ENCODE peak calls at places on chromosomes 5 and 9, in five cellular contexts. R, A, D, K and S are unnamed samples. For H3K4me1, the result is how much of the 10 kb centered on the place peaks cover.

GRCh38 chr5:141734501-141735231 is 52.6 kb upstream of the ARAP3 start:
- DNase-seq in R (peak), A (peak), D (peak), K (no peak), S (no peak)

GRCh38 chr5:174596429-174596828 is 128.0 kb upstream of the MSX2 start:
- DNase-seq in R (no peak), A (peak), D (no peak), K (no peak), S (no peak)

GRCh38 chr5:149053027-149053705 is 9.7 kb downstream of the SH3TC2 start:
- DNase-seq in R (no peak), A (peak), D (no peak), K (no peak), S (no peak)

GRCh38 chr5:169814045-169814444 is 166.2 kb downstream of the INSYN2B start:
- DNase-seq in R (no peak), A (peak), D (no peak), K (no peak), S (no peak)

GRCh38 chr9:124747065-124747464 is 24.0 kb downstream of the NR6A1 start:
- DNase-seq in R (no peak), A (no peak), D (no peak), K (no peak), S (no peak)

GRCh38 chr5:113345261-113345940 is 89.4 kb downstream of the TSSK1B start:
- DNase-seq in R (no peak), A (peak), D (no peak), K (no peak), S (no peak)

GRCh38 chr5:77770293-77771005 is 5.7 kb downstream of the TBCA start:
- DNase-seq in R (no peak), A (no peak), D (no peak), K (no peak), S (no peak)

GRCh38 chr5:36710039-36710438 is 103.6 kb downstream of the SLC1A3 start:
- DNase-seq in R (no peak), A (no peak), D (no peak), K (no peak), S (no peak)

GRCh38 chr5:95955996-95956899 is 5.4 kb downstream of the ELL2 start:
- DNase-seq in R (no peak), A (peak), D (no peak), K (no peak), S (no peak)

GRCh38 chr5:138869763-138870500 is 5.2 kb downstream of the LRRTM2 start:
- DNase-seq in R (no peak), A (peak), D (no peak), K (no peak), S (no peak)

GRCh38 chr9:109301012-109301411 is 19.8 kb downstream of the EPB41L4B start:
- DNase-seq in R (no peak), A (no peak), D (no peak), K (no peak), S (no peak)

GRCh38 chr9:110156902-110157301 is 51.1 kb downstream of the C9orf152 start:
- DNase-seq in R (no peak), A (peak), D (peak), K (no peak), S (no peak)

GRCh38 chr9:127850286-127850830 is 4.1 kb downstream of the ENG start:
- DNase-seq in R (no peak), A (no peak), D (no peak), K (no peak), S (no peak)

GRCh38 chr5:68251386-68251785 is 35.8 kb downstream of the PIK3R1 start:
- DNase-seq in R (no peak), A (no peak), D (no peak), K (no peak), S (no peak)

GRCh38 chr9:27276182-27277030 is 20.5 kb downstream of the EQTN start:
- DNase-seq in R (peak), A (peak), D (peak), K (no peak), S (no peak)

GRCh38 chr5:149381986-149382338 is 2.9 kb upstream of the IL17B start:
- DNase-seq in R (peak), A (peak), D (peak), K (peak), S (peak)

GRCh38 chr5:14167211-14167845 is 24.2 kb downstream of the TRIO start:
- DNase-seq in R (peak), A (peak), D (no peak), K (no peak), S (no peak)

GRCh38 chr5:160197341-160198147 is 31.8 kb upstream of the FABP6 start:
- DNase-seq in R (no peak), A (peak), D (no peak), K (no peak), S (no peak)

GRCh38 chr9:110351009-110351467 is 13.4 kb upstream of the TXNDC8 start:
- DNase-seq in R (peak), A (peak), D (no peak), K (no peak), S (no peak)

GRCh38 chr5:122192883-122193496 is 63.6 kb downstream of the ZNF474 start:
- DNase-seq in R (peak), A (peak), D (peak), K (no peak), S (no peak)

GRCh38 chr9:34512131-34513078 is 10.4 kb downstream of the ENHO start:
- DNase-seq in R (no peak), A (no peak), D (no peak), K (no peak), S (no peak)

GRCh38 chr9:117044241-117044640 is 357.1 kb downstream of the TRIM32 start:
- DNase-seq in R (no peak), A (no peak), D (no peak), K (no peak), S (no peak)
- H3K27ac ChIP-seq in R (no peak), A (no peak), D (no peak), K (no peak), S (no peak)

DNA sequence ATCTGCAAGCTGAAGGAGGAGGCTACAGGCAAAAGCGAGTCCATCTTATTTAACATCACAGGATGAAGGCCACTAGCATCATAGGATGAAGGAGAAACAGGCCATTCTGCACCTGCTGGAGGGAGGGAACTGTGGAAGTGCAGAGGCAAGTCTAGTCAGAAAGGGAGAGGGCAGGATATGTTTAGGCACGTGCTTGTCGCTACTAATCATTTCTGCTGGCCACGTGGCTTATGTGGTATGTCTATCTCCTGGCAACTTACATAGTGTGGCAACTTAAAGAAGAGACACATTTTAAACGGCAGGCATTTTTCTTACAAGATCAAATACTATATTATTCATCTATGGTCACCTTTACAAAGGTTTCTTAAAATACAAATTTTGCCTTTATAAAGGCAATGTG is 74.0 kb downstream of the GNAQ start:
- DNase-seq in R (no peak), A (no peak), D (no peak), K (no peak), S (no peak)
- H3K4me1 ChIP-seq in R (under half), A (under half), D (under half), K (under half), S (half or more)

GRCh38 chr5:9094582-9094981 is 451.3 kb downstream of the SEMA5A start:
- DNase-seq in R (no peak), A (no peak), D (no peak), K (no peak), S (no peak)

GRCh38 chr5:9104576-9105339 is 441.1 kb downstream of the SEMA5A start:
- DNase-seq in R (no peak), A (peak), D (no peak), K (no peak), S (no peak)

GRCh38 chr5:9098990-9099389 is 446.9 kb downstream of the SEMA5A start:
- DNase-seq in R (no peak), A (no peak), D (no peak), K (no peak), S (no peak)

GRCh38 chr5:9099681-9100080 is 446.2 kb downstream of the SEMA5A start:
- DNase-seq in R (no peak), A (no peak), D (no peak), K (no peak), S (no peak)
- TF ChIP-seq CTCF in R (no peak), A (no peak), D (no peak), K (no peak), S (no peak)

GRCh38 chr9:113221800-113222481 is 597 bp downstream of the SLC31A1 start:
- DNase-seq in R (no peak), A (no peak), D (peak), K (no peak), S (no peak)
- H3K27ac ChIP-seq in R (peak), A (peak), D (no peak), K (peak), S (peak)

DNA sequence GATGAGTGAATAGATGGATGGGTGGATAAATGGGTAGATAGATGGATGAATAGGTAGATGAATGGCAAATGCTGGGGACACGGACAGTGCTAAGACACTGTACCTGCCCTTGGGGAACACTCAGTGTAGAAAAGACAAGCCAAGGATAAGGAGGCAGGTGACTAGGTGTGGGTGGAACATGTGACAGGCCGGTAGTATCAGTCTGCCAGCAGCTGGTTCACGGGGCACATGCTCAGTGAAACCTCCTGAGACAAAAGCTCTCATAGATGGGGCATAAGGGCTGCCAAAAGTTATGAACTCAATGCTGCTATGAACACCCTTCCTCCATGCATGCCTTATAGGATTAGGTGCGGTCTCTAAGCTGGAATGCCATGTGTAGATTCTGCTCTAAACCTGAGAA is 71.0 kb downstream of the C5orf15 start:
- DNase-seq in R (no peak), A (no peak), D (no peak), K (no peak), S (no peak)
- H3K4me1 ChIP-seq in R (under half), A (under half), D (under half), K (under half), S (under half)

DNA sequence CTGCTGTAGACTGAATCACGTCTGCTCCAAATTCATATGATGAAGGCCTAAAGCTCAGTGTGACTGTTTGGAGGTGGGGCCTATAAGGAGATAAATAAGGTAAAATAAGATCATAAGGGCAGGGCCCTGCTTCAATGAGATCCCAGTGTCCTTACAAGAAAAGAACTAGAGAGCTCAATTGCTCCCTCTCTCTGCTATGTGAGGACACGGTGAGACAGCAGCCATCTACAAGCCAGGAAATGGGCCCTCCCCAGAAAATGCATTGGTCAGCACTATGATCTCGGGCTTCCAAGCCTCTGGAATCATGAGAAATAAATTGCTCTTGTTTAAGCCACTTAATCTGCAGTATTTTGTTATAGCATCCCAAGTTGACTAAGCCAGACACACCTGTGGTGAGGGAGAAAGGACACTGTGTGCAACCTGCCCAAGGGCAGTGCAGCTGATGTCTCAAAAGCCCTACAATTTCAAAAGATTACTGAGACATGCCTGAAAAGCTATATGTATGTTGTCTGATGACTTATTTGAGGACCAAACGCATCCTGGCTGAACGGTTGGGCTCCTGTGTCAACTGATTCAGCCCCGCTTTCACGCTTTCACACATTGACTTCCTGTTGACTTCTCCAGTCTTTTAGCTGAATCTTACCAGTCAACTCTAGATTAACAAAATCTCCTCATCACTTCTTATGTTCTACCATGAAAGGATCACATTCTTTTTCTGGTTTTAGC is 13.2 kb downstream of the GZMK start:
- DNase-seq in R (peak), A (peak), D (peak), K (no peak), S (no peak)
- TF ChIP-seq CTCF in R (no peak), A (no peak), D (no peak), K (no peak), S (no peak)

GRCh38 chr9:98054376-98054951 is 2.1 kb upstream of the NANS start:
- DNase-seq in R (no peak), A (no peak), D (no peak), K (no peak), S (no peak)
- H3K27ac ChIP-seq in R (no peak), A (no peak), D (no peak), K (no peak), S (no peak)

GRCh38 chr5:140249536-140249935 is 53.4 kb downstream of the PFDN1 start:
- DNase-seq in R (no peak), A (no peak), D (peak), K (no peak), S (no peak)

GRCh38 chr5:140250386-140250785 is 52.5 kb downstream of the PFDN1 start:
- DNase-seq in R (no peak), A (no peak), D (no peak), K (no peak), S (no peak)

GRCh38 chr5:140253985-140254384 is 48.9 kb downstream of the PFDN1 start:
- DNase-seq in R (peak), A (peak), D (no peak), K (no peak), S (peak)

GRCh38 chr5:140252470-140253126 is 50.3 kb downstream of the PFDN1 start:
- DNase-seq in R (no peak), A (no peak), D (no peak), K (no peak), S (no peak)

DNA sequence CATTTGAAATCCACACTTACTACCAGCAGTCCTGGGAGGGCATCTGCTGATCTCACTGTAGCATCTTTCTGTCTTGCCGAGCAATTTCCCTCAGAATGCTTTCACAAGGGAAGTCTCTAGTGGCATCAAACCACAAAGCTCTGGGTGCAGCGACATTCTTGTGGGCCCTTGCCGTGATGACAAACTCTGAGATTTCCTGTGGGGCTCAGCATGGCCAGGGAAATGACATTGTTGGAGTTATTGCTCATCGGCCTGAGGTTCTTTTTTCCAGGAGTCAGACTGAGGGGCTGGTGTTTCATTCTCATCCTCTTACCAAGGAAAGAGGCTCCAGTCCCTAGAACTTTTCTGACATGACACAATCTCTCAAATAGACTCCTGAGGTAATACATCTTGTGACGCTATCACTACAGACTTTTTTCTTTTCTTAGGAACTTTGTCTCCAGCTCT is 51.4 kb downstream of the PFDN1 start:
- DNase-seq in R (peak), A (peak), D (peak), K (no peak), S (no peak)
- H3K4me1 ChIP-seq in R (under half), A (under half), D (under half), K (under half), S (half or more)

DNA sequence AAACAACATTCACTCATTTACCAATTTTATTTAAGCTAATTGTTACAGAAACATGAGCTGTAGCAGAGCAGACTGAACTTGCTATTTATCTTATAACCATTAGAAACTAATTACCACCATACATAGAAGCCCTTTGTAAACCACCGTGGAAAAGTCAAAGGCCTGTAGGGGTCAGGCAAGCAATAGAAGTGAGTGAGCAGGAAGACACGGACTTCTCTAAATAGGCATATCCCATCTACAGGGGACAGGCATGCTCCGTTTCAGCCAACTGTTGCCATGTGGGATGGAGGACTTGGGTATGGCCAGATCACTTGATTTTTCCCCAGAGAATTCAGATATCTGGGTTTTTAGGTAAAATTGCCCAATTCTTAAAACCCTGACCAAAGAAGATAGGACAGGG is 44.8 kb downstream of the PRRC1 start:
- DNase-seq in R (peak), A (peak), D (peak), K (no peak), S (no peak)
- TF ChIP-seq CTCF in R (peak), A (peak), D (peak), K (peak), S (peak)

DNA sequence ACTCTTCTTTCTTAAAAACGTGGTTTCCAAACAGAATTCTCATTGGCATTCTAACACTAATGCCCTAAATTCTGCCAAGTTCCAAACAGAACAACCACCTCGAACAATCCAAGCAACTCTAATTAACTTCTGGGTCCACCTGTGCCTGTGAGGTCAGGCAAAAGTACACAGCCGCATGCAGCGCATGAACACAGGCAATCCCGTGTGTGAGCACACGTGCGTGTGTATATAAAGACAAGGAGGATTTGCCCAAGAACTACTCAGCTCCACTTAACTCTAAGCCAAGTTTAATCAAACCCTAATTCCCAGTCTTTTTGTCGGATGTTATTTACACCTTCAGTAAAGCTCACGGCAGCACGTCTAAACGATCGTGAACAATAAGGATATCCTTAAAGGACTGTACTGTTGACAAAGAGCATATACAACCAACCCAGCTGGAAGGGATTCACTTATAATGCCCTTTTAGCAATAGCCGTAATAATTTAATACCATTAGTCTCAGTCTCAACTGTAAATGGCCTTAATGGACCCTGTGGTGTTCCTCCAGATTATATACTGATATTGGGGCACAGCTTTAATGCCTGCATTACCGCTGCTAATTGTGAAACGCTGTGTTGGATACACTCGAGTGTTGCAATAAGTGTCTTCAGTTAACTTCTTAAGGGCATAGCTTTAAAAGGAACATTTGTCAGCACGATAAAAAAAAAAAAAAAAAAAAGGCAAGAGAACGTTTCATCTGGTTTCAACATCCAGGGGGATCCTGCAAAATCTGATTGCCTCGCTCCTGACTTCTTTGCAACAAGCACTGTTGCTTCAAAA is 78.1 kb downstream of the EBF1 start:
- DNase-seq in R (no peak), A (peak), D (no peak), K (no peak), S (no peak)
- H3K27ac ChIP-seq in R (no peak), A (peak), D (no peak), K (no peak), S (no peak)